ENCODE peak calls at places on chromosomes 13 and 19, in six cellular contexts. I is kidney, B is ELR, X is activated T-cell treated with anti-CD3 and anti-CD28 coated beads for 1 hour, P is A549, N is EL. R is an unnamed sample.

GRCh38 chr19:2181618-2181997 is 17.9 kb downstream of the DOT1L start:
- DNase-seq in I (no peak), N (no peak), P (no peak), B (no peak), X (no peak), R (no peak)

GRCh38 chr19:49362926-49363264 is 679 bp upstream of the TEAD2 start:
- DNase-seq in I (peak; percentile 90), N (no peak), B (peak; percentile 53), X (no peak), P (no peak), R (peak; percentile 45)

GRCh38 chr13:72458701-72459100 is 268.7 kb downstream of the MZT1 start:
- DNase-seq in P (no peak), B (peak; percentile 32), N (peak; percentile 6), X (no peak), I (no peak), R (no peak)

GRCh38 chr19:52942371-52943133 is 19.3 kb upstream of the ZNF888 start:
- DNase-seq in B (peak; percentile 85), P (no peak), X (peak; percentile 89), N (peak; percentile 91), I (peak; percentile 98), R (peak; percentile 75)

GRCh38 chr13:33174980-33175379 is 110.6 kb downstream of the STARD13 start:
- DNase-seq in P (no peak), N (no peak), B (no peak), X (no peak), I (no peak), R (peak; percentile 36)

GRCh38 chr13:72121466-72121865 is 254.5 kb upstream of the DACH1 start:
- DNase-seq in I (no peak), X (no peak), B (no peak), P (no peak), N (no peak), R (no peak)

GRCh38 chr19:28169168-28169862 is 1043.6 kb downstream of the UQCRFS1 start:
- DNase-seq in N (no peak), X (no peak), P (no peak), B (no peak), I (no peak), R (no peak)

GRCh38 chr19:38400361-38400760 is 2.5 kb upstream of the FAM98C start:
- DNase-seq in P (no peak), X (no peak), I (no peak), N (no peak), B (no peak), R (no peak)

GRCh38 chr19:39506944-39507714 is 7.8 kb upstream of the SELENOV start:
- DNase-seq in X (peak; percentile 22), P (peak; percentile 99), I (no peak), B (peak; percentile 67), N (peak; percentile 74), R (peak; percentile 67)

GRCh38 chr13:60211548-60211947 is 47.8 kb upstream of the DIAPH3 start:
- DNase-seq in B (no peak), I (no peak), P (no peak), X (no peak), N (no peak), R (no peak)

GRCh38 chr19:30083125-30083681 is 141.2 kb downstream of the URI1 start:
- DNase-seq in N (no peak), I (peak; percentile 43), B (no peak), P (no peak), X (no peak), R (no peak)

GRCh38 chr13:80196756-80197155 is 144.2 kb downstream of the SPRY2 start:
- DNase-seq in P (no peak), N (peak; percentile 28), X (no peak), I (no peak), B (peak; percentile 63), R (peak; percentile 13)

GRCh38 chr13:92573467-92574057 is 653.0 kb upstream of the GPC6 start:
- DNase-seq in P (peak; percentile 0), B (no peak), I (no peak), X (no peak), N (peak; percentile 0), R (peak; percentile 7)

GRCh38 chr19:5795382-5795919 is 4.5 kb upstream of the DUS3L start:
- DNase-seq in B (no peak), I (no peak), N (no peak), X (no peak), P (no peak), R (no peak)

GRCh38 chr13:71360041-71360440 is 507.0 kb downstream of the DACH1 start:
- DNase-seq in P (no peak), B (no peak), I (no peak), X (no peak), N (no peak), R (no peak)

GRCh38 chr13:104847863-104848262 is 1687.6 kb downstream of the EFNB2 start:
- DNase-seq in I (no peak), X (no peak), N (no peak), P (no peak), B (no peak), R (no peak)

GRCh38 chr19:46481187-46481586 is 9.8 kb upstream of the PNMA8A start:
- DNase-seq in B (no peak), P (no peak), X (no peak), I (no peak), N (no peak), R (peak; percentile 55)

GRCh38 chr13:33087091-33087490 is 70.9 kb downstream of the KL start:
- DNase-seq in P (no peak), N (peak; percentile 26), B (peak; percentile 49), X (no peak), I (no peak), R (no peak)

GRCh38 chr13:62524498-62524897 is 1108.8 kb upstream of the PCDH20 start:
- DNase-seq in I (no peak), B (no peak), N (no peak), X (no peak), P (no peak), R (no peak)

GRCh38 chr19:51521357-51521756 is 10.1 kb downstream of the SIGLEC6 start:
- DNase-seq in I (no peak), N (no peak), B (no peak), P (no peak), X (no peak), R (no peak)

GRCh38 chr19:38692458-38693379 is 45.3 kb downstream of the ACTN4 start:
- DNase-seq in B (peak; percentile 51), I (no peak), P (no peak), N (no peak), X (no peak), R (no peak)

GRCh38 chr13:104796581-104796980 is 1730.4 kb upstream of the SLC10A2 start:
- DNase-seq in I (no peak), P (no peak), X (no peak), N (no peak), B (no peak), R (no peak)

GRCh38 chr13:93685900-93686299 is 459.3 kb downstream of the GPC6 start:
- DNase-seq in X (no peak), B (no peak), N (no peak), P (no peak), I (no peak), R (no peak)

GRCh38 chr13:23979361-23980159 is 82.3 kb upstream of the C1QTNF9B start:
- DNase-seq in X (peak; percentile 2), B (peak; percentile 92), I (peak; percentile 97), P (peak; percentile 15), N (peak; percentile 88), R (peak; percentile 82)

GRCh38 chr19:38686530-38686888 is 39.1 kb downstream of the ACTN4 start:
- DNase-seq in N (no peak), P (no peak), B (no peak), X (no peak), I (no peak), R (no peak)

GRCh38 chr13:110820311-110820710 is 94.6 kb downstream of the ANKRD10 start:
- DNase-seq in N (no peak), P (no peak), I (no peak), X (no peak), B (no peak), R (no peak)

GRCh38 chr13:73903561-73903960 is 230.6 kb downstream of the KLF12 start:
- DNase-seq in N (no peak), I (no peak), B (no peak), X (no peak), P (no peak), R (no peak)

GRCh38 chr19:31497709-31498108 is 148.5 kb upstream of the TSHZ3 start:
- DNase-seq in B (no peak), X (no peak), P (no peak), I (no peak), N (no peak), R (no peak)

GRCh38 chr19:4061178-4061682 is 5.5 kb downstream of the ZBTB7A start:
- DNase-seq in X (no peak), B (no peak), I (peak; percentile 95), N (no peak), P (no peak), R (no peak)

GRCh38 chr13:110714798-110715394 is 1.4 kb downstream of the ING1 start:
- DNase-seq in X (peak; percentile 35), N (no peak), I (peak; percentile 90), P (no peak), B (peak; percentile 60), R (peak; percentile 25)

GRCh38 chr19:16836115-16836905 is 7.1 kb downstream of the SIN3B start:
- DNase-seq in P (no peak), N (no peak), X (no peak), B (peak; percentile 31), I (peak; percentile 71), R (peak; percentile 39)

GRCh38 chr13:21360463-21360862 is 98.6 kb downstream of the ZDHHC20 start:
- DNase-seq in I (no peak), B (no peak), P (no peak), X (no peak), N (no peak), R (no peak)

GRCh38 chr13:25574437-25575426 is 203.0 kb downstream of the ATP8A2 start:
- DNase-seq in X (peak; percentile 65), N (peak; percentile 70), P (peak; percentile 25), B (peak; percentile 77), I (no peak), R (peak; percentile 78)

GRCh38 chr13:24887759-24888158 is 123.8 kb downstream of the RNF17 start:
- DNase-seq in B (no peak), N (no peak), X (no peak), I (no peak), P (no peak), R (no peak)

GRCh38 chr19:6161271-6161850 is 25.9 kb downstream of the ACSBG2 start:
- DNase-seq in P (no peak), X (peak; percentile 21), I (peak; percentile 76), B (peak; percentile 19), N (peak; percentile 6), R (no peak)

R was measured in IMR-90.